ENCODE peak calls at places on chromosomes 2 and 18, in four cellular contexts. O is sigmoid colon, R is GM12878, G is transverse colon. Z is an unnamed sample.

GRCh38 chr18:72999971-73000607 is 132.3 kb upstream of the NETO1 start:
- DNase-seq in G (no peak), O (no peak), R (no peak), Z (no peak)

GRCh38 chr2:60834270-60834717 is 47.1 kb upstream of the REL start:
- DNase-seq in R (peak), O (no peak), G (no peak), Z (no peak)

GRCh38 chr2:222169346-222169745 is 129.5 kb downstream of the PAX3 start:
- DNase-seq in O (no peak), G (no peak), R (no peak), Z (no peak)

GRCh38 chr2:130183500-130184373 is 1.7 kb downstream of the MZT2B start:
- DNase-seq in G (no peak), O (peak), R (no peak), Z (no peak)

GRCh38 chr2:117771969-117772630 is 42.4 kb upstream of the DDX18 start:
- DNase-seq in R (no peak), O (no peak), G (no peak), Z (no peak)

GRCh38 chr2:101558740-101559508 is 84.0 kb upstream of the RFX8 start:
- DNase-seq in R (no peak), G (no peak), O (no peak), Z (no peak)

GRCh38 chr2:98191880-98192279 is 104.9 kb downstream of the VWA3B start:
- DNase-seq in O (no peak), G (no peak), R (no peak), Z (no peak)

GRCh38 chr2:20430461-20431302 is 16.2 kb upstream of the RHOB start:
- DNase-seq in G (peak), R (no peak), O (peak), Z (no peak)

GRCh38 chr18:54717673-54718435 is 110.4 kb upstream of the RAB27B start:
- DNase-seq in G (no peak), O (no peak), R (peak), Z (peak)

GRCh38 chr2:109726666-109727270 is 67.3 kb upstream of the RGPD5 start:
- DNase-seq in O (peak), G (peak), R (no peak), Z (no peak)

GRCh38 chr18:26277374-26277773 is 51.1 kb downstream of the TAF4B start:
- DNase-seq in G (no peak), R (no peak), O (no peak), Z (no peak)

GRCh38 chr2:32780961-32781360 is 153.1 kb downstream of the TTC27 start:
- DNase-seq in O (no peak), R (no peak), G (no peak), Z (no peak)

GRCh38 chr2:105592288-105592687 is 152.4 kb upstream of the NCK2 start:
- DNase-seq in G (no peak), R (no peak), O (no peak), Z (no peak)

GRCh38 chr2:95377724-95378123 is 24.8 kb upstream of the FAHD2A start:
- DNase-seq in O (no peak), G (no peak), R (no peak), Z (no peak)

GRCh38 chr2:158741631-158742030 is 53.5 kb upstream of the DAPL1 start:
- DNase-seq in G (no peak), O (no peak), R (no peak), Z (no peak)

GRCh38 chr2:109324859-109325258 is 195.9 kb downstream of the SH3RF3 start:
- DNase-seq in G (peak), O (peak), R (no peak), Z (no peak)

DNA sequence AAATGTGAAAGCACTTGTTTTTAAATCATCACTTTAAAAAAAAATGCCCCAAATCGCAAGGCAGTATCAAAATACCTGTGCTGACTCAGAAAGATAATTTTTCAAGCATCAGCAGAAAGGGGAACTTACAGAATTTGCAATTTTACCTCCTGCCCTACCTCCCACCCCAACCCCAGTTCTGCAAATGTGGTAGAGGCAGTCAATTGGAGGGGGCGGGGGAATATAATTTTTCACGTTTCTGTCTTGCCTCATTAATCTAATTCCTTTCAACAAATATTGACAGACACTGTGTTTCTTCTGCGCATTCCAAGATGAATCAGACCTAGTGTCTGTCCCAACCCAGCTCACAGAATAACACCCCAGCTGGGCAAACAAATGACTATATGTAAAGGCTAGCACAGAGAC is 76.8 kb downstream of the ALPK2 start:
- DNase-seq in O (no peak), G (no peak), R (peak), Z (no peak)
- TF ChIP-seq POLR2AphosphoS5 in O (no peak), G (no peak), R (no peak), Z (no peak)

GRCh38 chr2:238168196-238168815 is 9.5 kb downstream of the ERFE start:
- DNase-seq in G (no peak), R (no peak), O (no peak), Z (no peak)

GRCh38 chr2:238167761-238168160 is 9.0 kb downstream of the ERFE start:
- DNase-seq in R (no peak), G (no peak), O (peak), Z (peak)

GRCh38 chr2:238165288-238165921 is 6.6 kb downstream of the ERFE start:
- DNase-seq in O (no peak), R (no peak), G (no peak), Z (peak)

GRCh38 chr2:238167344-238167715 is 8.6 kb downstream of the ERFE start:
- DNase-seq in O (no peak), G (no peak), R (no peak), Z (peak)

GRCh38 chr2:238166391-238167343 is 7.9 kb downstream of the ERFE start:
- DNase-seq in O (no peak), G (no peak), R (no peak), Z (peak)
- TF ChIP-seq EP300 in O (no peak), G (no peak), R (no peak), Z (no peak)

GRCh38 chr2:48332286-48332685 is 197.7 kb upstream of the STON1 start:
- DNase-seq in O (no peak), R (no peak), G (no peak), Z (no peak)
- H3K27ac ChIP-seq in O (no peak), R (no peak), G (no peak), Z (no peak)

DNA sequence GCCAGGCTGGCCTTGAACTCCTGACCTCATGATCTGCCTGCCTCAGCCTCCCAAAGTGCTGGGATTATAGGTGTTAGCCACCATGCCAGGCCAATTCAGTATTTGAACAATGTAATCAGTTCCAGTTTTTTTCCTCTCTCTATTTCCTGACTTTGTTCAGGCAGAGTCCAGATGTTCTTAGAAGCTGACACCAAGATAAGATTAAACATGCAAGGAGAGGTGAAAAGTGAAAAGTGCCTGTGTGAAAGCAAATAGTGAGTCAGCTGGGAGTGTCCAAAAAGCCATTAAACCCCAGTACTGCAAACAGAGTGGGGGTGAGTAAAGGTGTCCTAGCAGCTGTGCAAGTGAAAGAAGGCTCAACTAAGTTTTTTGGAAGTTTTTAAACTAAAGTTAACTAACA is 231.5 kb downstream of the PTH2R start:
- DNase-seq in R (no peak), G (no peak), O (no peak), Z (no peak)
- TF ChIP-seq POLR2AphosphoS5 in R (no peak), G (peak), O (no peak), Z (no peak)

DNA sequence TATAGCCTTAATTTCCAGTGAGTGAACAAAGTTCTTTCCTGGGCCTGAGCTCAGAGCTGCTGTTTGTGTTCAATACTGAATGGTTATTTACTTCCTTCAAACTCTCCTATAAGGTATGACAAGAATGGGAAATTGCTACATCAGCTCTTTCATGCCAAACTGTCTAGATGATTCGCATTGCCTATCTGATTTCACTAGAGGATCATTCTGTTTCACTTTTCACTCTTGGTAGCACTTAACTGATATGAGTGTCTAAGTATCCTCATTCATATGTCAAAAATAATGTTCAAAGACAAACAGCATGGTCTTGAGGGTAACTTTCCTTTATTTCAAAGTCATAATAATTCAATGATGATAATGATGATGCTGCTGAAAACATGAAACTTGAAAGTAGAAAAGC is 32.9 kb upstream of the SCG2 start:
- DNase-seq in R (no peak), G (no peak), O (no peak), Z (no peak)
- TF ChIP-seq EP300 in R (no peak), G (no peak), O (no peak), Z (no peak)

GRCh38 chr2:225100269-225100668 is 58.0 kb upstream of the DOCK10 start:
- DNase-seq in R (no peak), O (no peak), G (no peak), Z (no peak)
- H3K27ac ChIP-seq in R (no peak), O (no peak), G (no peak), Z (no peak)

GRCh38 chr18:2913398-2914005 is 66.7 kb downstream of the EMILIN2 start:
- DNase-seq in R (no peak), O (peak), G (no peak), Z (no peak)

GRCh38 chr18:2917255-2918047 is 70.6 kb downstream of the EMILIN2 start:
- DNase-seq in G (no peak), R (no peak), O (no peak), Z (no peak)

GRCh38 chr18:2914844-2915243 is 68.0 kb downstream of the EMILIN2 start:
- DNase-seq in G (no peak), R (no peak), O (peak), Z (no peak)

GRCh38 chr18:2914185-2914584 is 67.4 kb downstream of the EMILIN2 start:
- DNase-seq in O (peak), G (no peak), R (no peak), Z (no peak)

GRCh38 chr18:2916184-2916583 is 69.4 kb downstream of the EMILIN2 start:
- DNase-seq in G (no peak), R (no peak), O (no peak), Z (no peak)
- TF ChIP-seq POLR2AphosphoS5 in G (no peak), R (no peak), O (no peak), Z (no peak)

DNA sequence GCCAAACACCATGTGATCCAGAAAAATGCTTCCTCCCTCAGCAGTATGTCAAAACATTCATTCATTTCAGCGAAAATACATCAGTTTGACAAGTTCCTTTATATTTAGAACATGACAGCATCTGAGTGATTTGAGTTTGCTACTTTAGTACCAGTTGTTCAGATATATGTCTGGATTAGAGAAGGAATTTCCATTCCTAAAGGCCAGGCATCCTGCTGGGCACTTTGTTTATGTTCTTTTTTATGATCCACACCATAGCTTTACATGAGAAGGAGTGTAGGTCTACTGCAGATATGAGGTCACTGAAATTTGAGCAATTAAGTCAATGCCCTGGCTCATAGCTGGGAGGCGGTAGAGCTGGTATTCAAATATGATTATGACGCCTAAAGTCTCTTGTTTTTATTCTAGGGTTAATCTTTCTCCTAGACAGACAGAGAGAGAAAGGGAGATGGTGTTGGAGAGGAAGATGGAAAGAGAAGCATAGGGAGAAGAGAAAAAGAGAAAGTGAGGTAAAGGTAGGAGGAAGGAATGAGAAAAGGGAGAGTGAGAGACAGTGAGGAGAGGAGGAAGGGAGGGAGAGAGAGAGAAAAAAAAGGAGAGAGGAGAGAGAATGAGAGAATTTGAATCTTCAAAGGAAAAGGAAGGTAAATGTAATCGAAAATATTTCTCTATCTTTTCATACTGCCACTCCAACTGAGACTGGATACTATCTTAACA is 839.5 kb upstream of the FANCL start:
- DNase-seq in G (no peak), O (no peak), R (no peak), Z (no peak)
- TF ChIP-seq EP300 in G (no peak), O (no peak), R (no peak), Z (no peak)

GRCh38 chr2:68756178-68756577 is 21.6 kb downstream of the ARHGAP25 start:
- DNase-seq in O (no peak), G (no peak), R (no peak), Z (no peak)
- H3K27ac ChIP-seq in O (no peak), G (no peak), R (no peak), Z (no peak)

DNA sequence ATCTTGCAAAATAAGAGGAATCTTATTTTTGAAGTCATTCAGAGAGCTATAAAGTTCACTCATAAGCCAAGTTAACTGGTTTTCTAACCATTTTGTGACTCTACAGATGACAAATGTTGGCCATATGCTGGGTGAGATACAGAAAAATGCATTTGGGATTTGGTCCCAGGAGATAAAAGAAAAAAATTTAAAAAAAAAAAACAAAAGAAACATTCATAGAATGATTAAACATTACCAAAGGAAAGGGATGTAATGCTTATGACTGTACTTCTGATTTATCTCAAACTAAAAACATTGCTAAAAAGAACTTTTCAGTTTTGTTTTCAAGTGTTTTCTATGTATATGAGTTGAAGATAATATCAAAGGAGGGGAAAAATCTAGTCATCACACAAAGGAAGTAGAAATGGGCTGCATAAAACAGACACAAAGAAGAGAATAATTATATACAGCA is 43.1 kb downstream of the PELI1 start:
- DNase-seq in O (no peak), G (no peak), R (no peak), Z (no peak)
- TF ChIP-seq POLR2AphosphoS5 in O (no peak), G (no peak), R (no peak), Z (no peak)